ENCODE peak calls at places on chromosomes 3 and 15, in four cellular contexts. Q is dorsolateral prefrontal cortex, V is brain microvascular endothelial cell, P is esophagus muscularis mucosa. M is an unnamed sample.

GRCh38 chr3:125513490-125514115 is 6.4 kb downstream of the SNX4 start:
- DNase-seq in P (no peak), V (no peak), Q (no peak), M (no peak)

GRCh38 chr3:125231895-125232294 is 19.3 kb upstream of the SLC12A8 start:
- DNase-seq in Q (no peak), V (peak; percentile 17), P (no peak), M (no peak)

GRCh38 chr3:177781686-177782161 is 584.4 kb upstream of the TBL1XR1 start:
- DNase-seq in Q (no peak), P (no peak), V (peak; percentile 20), M (no peak)

GRCh38 chr3:101128786-101129185 is 135.6 kb upstream of the ABI3BP start:
- DNase-seq in P (no peak), Q (no peak), V (peak; percentile 9), M (no peak)

GRCh38 chr3:106302451-106303221 is 433.8 kb upstream of the CBLB start:
- DNase-seq in P (no peak), Q (no peak), V (no peak), M (no peak)

GRCh38 chr15:61051570-61052031 is 177.5 kb downstream of the RORA start:
- DNase-seq in P (peak; percentile 91), Q (peak; percentile 73), V (peak; percentile 82), M (peak; percentile 66)

GRCh38 chr3:40494698-40495097 is 11.1 kb upstream of the ZNF620 start:
- DNase-seq in V (no peak), Q (no peak), P (no peak), M (no peak)

GRCh38 chr15:81908111-81908510 is 137.7 kb downstream of the MEX3B start:
- DNase-seq in Q (no peak), V (no peak), P (peak; percentile 60), M (peak; percentile 75)

GRCh38 chr3:174035317-174035886 is 637.9 kb downstream of the NLGN1 start:
- DNase-seq in Q (no peak), P (no peak), V (no peak), M (peak; percentile 8)

GRCh38 chr3:141366285-141367037 is 1.8 kb upstream of the ZBTB38 start:
- DNase-seq in P (peak; percentile 83), Q (no peak), V (peak; percentile 92), M (peak; percentile 34)

GRCh38 chr3:12885585-12885934 is 44.2 kb upstream of the RPL32 start:
- DNase-seq in V (no peak), P (no peak), Q (no peak), M (peak; percentile 65)

GRCh38 chr3:129503387-129504010 is 24.9 kb upstream of the RHO start:
- DNase-seq in P (no peak), V (no peak), Q (no peak), M (no peak)

GRCh38 chr3:139537325-139537724 is 2.2 kb downstream of the RBP1 start:
- DNase-seq in P (no peak), Q (no peak), V (peak; percentile 57), M (peak; percentile 31)

GRCh38 chr15:25056484-25057429 is 102.0 kb downstream of the SNRPN start:
- DNase-seq in P (no peak), Q (peak; percentile 6), V (no peak), M (no peak)

GRCh38 chr3:15983232-15983631 is 185.5 kb upstream of the ANKRD28 start:
- DNase-seq in V (peak; percentile 18), Q (no peak), P (peak; percentile 75), M (no peak)

GRCh38 chr15:47715856-47716445 is 1.4 kb upstream of the SEMA6D start:
- DNase-seq in P (no peak), Q (peak; percentile 70), V (no peak), M (no peak)

GRCh38 chr3:73026702-73027101 is 30.1 kb downstream of the PPP4R2 start:
- DNase-seq in Q (no peak), P (no peak), V (no peak), M (no peak)

GRCh38 chr15:25565470-25566264 is 126.8 kb upstream of the UBE3A start:
- DNase-seq in P (no peak), V (no peak), Q (no peak), M (no peak)

GRCh38 chr3:42257007-42257406 is 9.0 kb downstream of the CCK start:
- DNase-seq in P (no peak), V (no peak), Q (no peak), M (no peak)

GRCh38 chr3:104947946-104948345 is 418.8 kb upstream of the ALCAM start:
- DNase-seq in P (no peak), Q (no peak), V (peak; percentile 14), M (no peak)

GRCh38 chr3:101036676-101037075 is 43.5 kb upstream of the ABI3BP start:
- DNase-seq in P (no peak), V (peak; percentile 27), Q (no peak), M (no peak)

GRCh38 chr3:53286727-53287412 is 31.0 kb upstream of the TKT start:
- DNase-seq in P (no peak), Q (peak; percentile 36), V (peak; percentile 53), M (no peak)

GRCh38 chr3:66998899-66999235 is 760 bp downstream of the KBTBD8 start:
- DNase-seq in V (no peak), P (no peak), Q (no peak), M (no peak)

GRCh38 chr15:77720155-77720554 is 87.4 kb upstream of the LINGO1 start:
- DNase-seq in P (no peak), Q (no peak), V (no peak), M (no peak)

GRCh38 chr15:26115229-26115943 is 252.3 kb upstream of the ATP10A start:
- DNase-seq in Q (no peak), P (no peak), V (no peak), M (no peak)

GRCh38 chr3:197749315-197749600 is 425 bp upstream of the FYTTD1 start:
- DNase-seq in Q (peak; percentile 72), V (peak; percentile 44), P (no peak), M (no peak)

GRCh38 chr15:65982941-65983340 is 113.7 kb downstream of the RAB11A start:
- DNase-seq in V (no peak), P (no peak), Q (no peak), M (no peak)

GRCh38 chr3:107421170-107421792 is 44.0 kb downstream of the CCDC54 start:
- DNase-seq in Q (no peak), V (peak; percentile 37), P (no peak), M (peak; percentile 75)

GRCh38 chr3:128453521-128454309 is 13.0 kb downstream of the DNAJB8 start:
- DNase-seq in Q (no peak), V (no peak), P (no peak), M (peak; percentile 20)

GRCh38 chr3:46948830-46949671 is 27.5 kb downstream of the CCDC12 start:
- DNase-seq in Q (no peak), P (no peak), V (no peak), M (peak; percentile 72)
- H3K27ac ChIP-seq in Q (no peak overlapping the region), P (peak overlapping the region; percentile 43), V (no peak overlapping the region), M (peak overlapping the region; percentile 63)

GRCh38 chr3:57158813-57159678 is 6.1 kb downstream of the IL17RD start:
- DNase-seq in V (no peak), P (no peak), Q (no peak), M (peak; percentile 48)
- H3K27ac ChIP-seq in V (no peak overlapping the region), P (peak overlapping the region; percentile 52), Q (no peak overlapping the region), M (peak overlapping the region; percentile 39)

GRCh38 chr3:52090131-52090548 is 33.8 kb upstream of the DUSP7 start:
- DNase-seq in V (peak; percentile 91), P (no peak), Q (peak; percentile 66), M (peak; percentile 84)
- H3K27ac ChIP-seq in V (peak overlapping the region; percentile 85), P (peak overlapping the region; percentile 54), Q (peak overlapping the region; percentile 80), M (peak overlapping the region; percentile 95)

DNA sequence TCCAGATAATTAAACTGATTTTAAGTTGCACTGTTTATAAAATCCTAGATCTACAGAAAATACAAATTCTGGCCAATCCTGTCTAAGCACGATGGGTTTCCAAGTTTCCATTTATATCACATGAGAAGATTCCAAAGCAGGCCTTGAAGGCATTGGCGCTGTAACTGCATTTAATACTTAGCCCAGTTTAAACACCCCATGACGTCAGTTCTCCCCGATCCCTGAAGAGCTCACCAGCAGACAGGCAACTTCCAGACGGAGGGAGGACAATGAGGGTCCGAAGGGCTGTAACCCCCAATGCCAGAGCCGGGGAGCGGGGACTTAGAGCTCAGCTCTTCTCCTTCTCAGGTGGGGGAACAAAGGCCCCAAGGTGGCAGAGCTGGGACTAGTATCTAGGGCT is 117.3 kb downstream of the XXYLT1 start:
- DNase-seq in P (no peak), V (no peak), Q (no peak), M (no peak)
- H3K27ac ChIP-seq in P (peak overlapping the region; percentile 86), V (peak overlapping the region; percentile 82), Q (peak overlapping the region; percentile 74), M (peak overlapping the region; percentile 70)